ENCODE peak calls at places on chromosomes 4 and X, in ten cellular contexts. One of them, this sample, is unnamed.
A peak's percentile ranks its signal among the peaks of the same experiment; 100 is the strongest.

GRCh38 chr4:20847124-20847747 is 147.0 kb downstream of the PACRGL start:
- DNase-seq in endothelial cell of umbilical vein: no peak
- DNase-seq in GM23248: peak; percentile 68
- DNase-seq in psoas muscle: no peak
- DNase-seq in upper lobe of right lung: no peak
- DNase-seq in cardiac muscle cell: no peak
- DNase-seq in endodermal cell: no peak
- DNase-seq in skeletal muscle cell: no peak
- DNase-seq in ascending aorta: no peak
- DNase-seq in GM12865: no peak
- DNase-seq in this sample: no peak

GRCh38 chr4:174365018-174365587 is 81.4 kb downstream of the CEP44 start:
- DNase-seq in endothelial cell of umbilical vein: peak; percentile 18
- DNase-seq in GM23248: peak; percentile 64
- DNase-seq in psoas muscle: no peak
- DNase-seq in upper lobe of right lung: no peak
- DNase-seq in cardiac muscle cell: peak; percentile 54
- DNase-seq in endodermal cell: no peak
- DNase-seq in skeletal muscle cell: no peak
- DNase-seq in ascending aorta: no peak
- DNase-seq in GM12865: peak; percentile 34
- DNase-seq in this sample: peak; percentile 13

GRCh38 chr4:158411180-158411721 is 110.4 kb upstream of the RXFP1 start:
- DNase-seq in endothelial cell of umbilical vein: no peak
- DNase-seq in GM23248: no peak
- DNase-seq in psoas muscle: no peak
- DNase-seq in upper lobe of right lung: no peak
- DNase-seq in cardiac muscle cell: no peak
- DNase-seq in endodermal cell: peak; percentile 45
- DNase-seq in skeletal muscle cell: no peak
- DNase-seq in ascending aorta: no peak
- DNase-seq in GM12865: no peak
- DNase-seq in this sample: no peak

GRCh38 chrX:572490-573124 is 58.0 kb upstream of the SHOX start:
- DNase-seq in endothelial cell of umbilical vein: no peak
- DNase-seq in GM23248: no peak
- DNase-seq in psoas muscle: no peak
- DNase-seq in upper lobe of right lung: no peak
- DNase-seq in cardiac muscle cell: no peak
- DNase-seq in endodermal cell: no peak
- DNase-seq in skeletal muscle cell: no peak
- DNase-seq in ascending aorta: no peak
- DNase-seq in GM12865: no peak
- DNase-seq in this sample: no peak

GRCh38 chr4:20840648-20841190 is 140.5 kb downstream of the PACRGL start:
- DNase-seq in endothelial cell of umbilical vein: no peak
- DNase-seq in GM23248: no peak
- DNase-seq in psoas muscle: no peak
- DNase-seq in upper lobe of right lung: no peak
- DNase-seq in cardiac muscle cell: no peak
- DNase-seq in endodermal cell: no peak
- DNase-seq in skeletal muscle cell: no peak
- DNase-seq in ascending aorta: no peak
- DNase-seq in GM12865: no peak
- DNase-seq in this sample: no peak

GRCh38 chr4:628821-629635 is 3.7 kb downstream of the PDE6B start:
- DNase-seq in endothelial cell of umbilical vein: no peak
- DNase-seq in GM23248: no peak
- DNase-seq in psoas muscle: no peak
- DNase-seq in upper lobe of right lung: no peak
- DNase-seq in cardiac muscle cell: no peak
- DNase-seq in endodermal cell: peak; percentile 35
- DNase-seq in skeletal muscle cell: no peak
- DNase-seq in ascending aorta: no peak
- DNase-seq in GM12865: no peak
- DNase-seq in this sample: no peak

GRCh38 chr4:3402409-3403103 is 39.2 kb upstream of the HGFAC start:
- DNase-seq in endothelial cell of umbilical vein: no peak
- DNase-seq in GM23248: peak; percentile 88
- DNase-seq in psoas muscle: no peak
- DNase-seq in upper lobe of right lung: peak; percentile 63
- DNase-seq in cardiac muscle cell: no peak
- DNase-seq in endodermal cell: no peak
- DNase-seq in skeletal muscle cell: peak; percentile 17
- DNase-seq in ascending aorta: peak; percentile 70
- DNase-seq in GM12865: no peak
- DNase-seq in this sample: no peak

GRCh38 chr4:73844352-73844751 is 7.9 kb downstream of the CXCL6 start:
- DNase-seq in endothelial cell of umbilical vein: peak; percentile 57
- DNase-seq in GM23248: peak; percentile 85
- DNase-seq in psoas muscle: no peak
- DNase-seq in upper lobe of right lung: no peak
- DNase-seq in cardiac muscle cell: no peak
- DNase-seq in endodermal cell: no peak
- DNase-seq in skeletal muscle cell: peak; percentile 66
- DNase-seq in ascending aorta: no peak
- DNase-seq in GM12865: no peak
- DNase-seq in this sample: no peak

GRCh38 chr4:71855944-71856343 is 72.1 kb upstream of the GC start:
- DNase-seq in endothelial cell of umbilical vein: no peak
- DNase-seq in GM23248: no peak
- DNase-seq in psoas muscle: no peak
- DNase-seq in upper lobe of right lung: no peak
- DNase-seq in cardiac muscle cell: no peak
- DNase-seq in endodermal cell: no peak
- DNase-seq in skeletal muscle cell: no peak
- DNase-seq in ascending aorta: no peak
- DNase-seq in GM12865: no peak
- DNase-seq in this sample: no peak

GRCh38 chr4:38387348-38387747 is 276.7 kb upstream of the KLF3 start:
- DNase-seq in endothelial cell of umbilical vein: no peak
- DNase-seq in GM23248: peak; percentile 14
- DNase-seq in psoas muscle: peak; percentile 64
- DNase-seq in upper lobe of right lung: peak; percentile 74
- DNase-seq in cardiac muscle cell: peak; percentile 29
- DNase-seq in endodermal cell: no peak
- DNase-seq in skeletal muscle cell: peak; percentile 57
- DNase-seq in ascending aorta: peak; percentile 88
- DNase-seq in GM12865: no peak
- DNase-seq in this sample: no peak

GRCh38 chrX:38882894-38883620 is 81.8 kb downstream of the MID1IP1 start:
- DNase-seq in endothelial cell of umbilical vein: peak; percentile 13
- DNase-seq in GM23248: peak; percentile 92
- DNase-seq in psoas muscle: no peak
- DNase-seq in upper lobe of right lung: no peak
- DNase-seq in cardiac muscle cell: no peak
- DNase-seq in endodermal cell: no peak
- DNase-seq in skeletal muscle cell: peak; percentile 68
- DNase-seq in ascending aorta: peak; percentile 65
- DNase-seq in GM12865: no peak
- DNase-seq in this sample: no peak

GRCh38 chr4:73726000-73726399 is 14.4 kb upstream of the CXCL8 start:
- DNase-seq in endothelial cell of umbilical vein: peak; percentile 88
- DNase-seq in GM23248: peak; percentile 92
- DNase-seq in psoas muscle: no peak
- DNase-seq in upper lobe of right lung: no peak
- DNase-seq in cardiac muscle cell: no peak
- DNase-seq in endodermal cell: no peak
- DNase-seq in skeletal muscle cell: peak; percentile 82
- DNase-seq in ascending aorta: no peak
- DNase-seq in GM12865: no peak
- DNase-seq in this sample: no peak

GRCh38 chrX:100615015-100615414 is 21.6 kb downstream of the TSPAN6 start:
- DNase-seq in endothelial cell of umbilical vein: peak; percentile 74
- DNase-seq in GM23248: peak; percentile 70
- DNase-seq in psoas muscle: no peak
- DNase-seq in upper lobe of right lung: no peak
- DNase-seq in cardiac muscle cell: peak; percentile 46
- DNase-seq in endodermal cell: peak; percentile 51
- DNase-seq in skeletal muscle cell: no peak
- DNase-seq in ascending aorta: no peak
- DNase-seq in GM12865: peak; percentile 59
- DNase-seq in this sample: peak; percentile 20

GRCh38 chrX:2500681-2501151 is at the start of the genes DHRSX and ZBED1:
- DNase-seq in endothelial cell of umbilical vein: no peak
- DNase-seq in GM23248: peak; percentile 73
- DNase-seq in psoas muscle: peak; percentile 66
- DNase-seq in upper lobe of right lung: peak; percentile 81
- DNase-seq in cardiac muscle cell: peak; percentile 66
- DNase-seq in endodermal cell: peak; percentile 81
- DNase-seq in skeletal muscle cell: no peak
- DNase-seq in ascending aorta: no peak
- DNase-seq in GM12865: peak; percentile 60
- DNase-seq in this sample: peak; percentile 49

GRCh38 chr4:4693258-4693657 is 151.4 kb upstream of the STX18 start:
- DNase-seq in endothelial cell of umbilical vein: no peak
- DNase-seq in GM23248: peak; percentile 64
- DNase-seq in psoas muscle: no peak
- DNase-seq in upper lobe of right lung: no peak
- DNase-seq in cardiac muscle cell: no peak
- DNase-seq in endodermal cell: no peak
- DNase-seq in skeletal muscle cell: no peak
- DNase-seq in ascending aorta: no peak
- DNase-seq in GM12865: peak; percentile 75
- DNase-seq in this sample: no peak

GRCh38 chr4:163415668-163416067 is 57.9 kb downstream of the TKTL2 start:
- DNase-seq in endothelial cell of umbilical vein: no peak
- DNase-seq in GM23248: no peak
- DNase-seq in psoas muscle: no peak
- DNase-seq in upper lobe of right lung: no peak
- DNase-seq in cardiac muscle cell: no peak
- DNase-seq in endodermal cell: no peak
- DNase-seq in skeletal muscle cell: no peak
- DNase-seq in ascending aorta: no peak
- DNase-seq in GM12865: no peak
- DNase-seq in this sample: no peak

DNA sequence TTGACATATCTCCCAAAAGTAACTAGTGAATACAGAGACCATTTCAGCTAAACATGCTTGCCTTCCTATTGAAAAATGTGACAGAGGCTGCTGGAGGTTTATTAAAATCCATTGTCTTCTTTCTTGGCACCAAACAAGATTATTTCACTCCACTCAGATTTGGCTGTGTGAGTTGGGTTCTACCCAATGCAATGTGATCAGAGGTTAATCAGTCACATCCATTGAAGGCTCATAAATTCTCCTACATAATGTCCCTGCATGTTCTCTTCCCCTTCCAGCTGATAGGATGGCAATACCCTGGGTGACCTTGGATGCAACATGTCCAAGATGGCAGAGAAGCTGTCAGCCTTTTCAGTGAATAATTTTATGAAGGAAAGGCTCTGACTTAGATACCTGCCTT is 54.5 kb downstream of the TKTL2 start:
- DNase-seq in endothelial cell of umbilical vein: no peak
- DNase-seq in GM23248: no peak
- DNase-seq in psoas muscle: no peak
- DNase-seq in upper lobe of right lung: no peak
- DNase-seq in cardiac muscle cell: no peak
- DNase-seq in endodermal cell: no peak
- DNase-seq in skeletal muscle cell: no peak
- DNase-seq in ascending aorta: no peak
- DNase-seq in GM12865: no peak
- DNase-seq in this sample: no peak
- H3K4me3 ChIP-seq in endothelial cell of umbilical vein: no peak overlapping the region
- H3K4me3 ChIP-seq in GM23248: no peak overlapping the region
- H3K4me3 ChIP-seq in psoas muscle: no peak overlapping the region
- H3K4me3 ChIP-seq in upper lobe of right lung: no peak overlapping the region
- H3K4me3 ChIP-seq in cardiac muscle cell: no peak overlapping the region
- H3K4me3 ChIP-seq in endodermal cell: no peak overlapping the region
- H3K4me3 ChIP-seq in skeletal muscle cell: no peak overlapping the region
- H3K4me3 ChIP-seq in ascending aorta: no peak overlapping the region
- H3K4me3 ChIP-seq in GM12865: no peak overlapping the region
- H3K4me3 ChIP-seq in this sample: no peak overlapping the region

GRCh38 chrX:20139966-20140365 is 1.7 kb downstream of the EIF1AX start:
- DNase-seq in endothelial cell of umbilical vein: no peak
- DNase-seq in GM23248: peak; percentile 90
- DNase-seq in psoas muscle: no peak
- DNase-seq in upper lobe of right lung: no peak
- DNase-seq in cardiac muscle cell: no peak
- DNase-seq in endodermal cell: no peak
- DNase-seq in skeletal muscle cell: peak; percentile 19
- DNase-seq in ascending aorta: no peak
- DNase-seq in GM12865: no peak
- DNase-seq in this sample: no peak
- H3K4me3 ChIP-seq in endothelial cell of umbilical vein: peak overlapping the region; percentile 87
- H3K4me3 ChIP-seq in GM23248: peak overlapping the region; percentile 82
- H3K4me3 ChIP-seq in psoas muscle: peak overlapping the region; percentile 82
- H3K4me3 ChIP-seq in upper lobe of right lung: peak overlapping the region; percentile 68
- H3K4me3 ChIP-seq in cardiac muscle cell: no peak overlapping the region
- H3K4me3 ChIP-seq in endodermal cell: peak overlapping the region; percentile 93
- H3K4me3 ChIP-seq in skeletal muscle cell: peak overlapping the region; percentile 74
- H3K4me3 ChIP-seq in ascending aorta: peak overlapping the region; percentile 92
- H3K4me3 ChIP-seq in GM12865: peak overlapping the region; percentile 91
- H3K4me3 ChIP-seq in this sample: peak overlapping the region; percentile 80

GRCh38 chr4:76896048-76896447 is 1.9 kb downstream of the SOWAHB start:
- DNase-seq in endothelial cell of umbilical vein: no peak
- DNase-seq in GM23248: no peak
- DNase-seq in psoas muscle: no peak
- DNase-seq in upper lobe of right lung: no peak
- DNase-seq in cardiac muscle cell: no peak
- DNase-seq in endodermal cell: peak; percentile 45
- DNase-seq in skeletal muscle cell: no peak
- DNase-seq in ascending aorta: no peak
- DNase-seq in GM12865: no peak
- DNase-seq in this sample: no peak
- H3K4me3 ChIP-seq in endothelial cell of umbilical vein: no peak overlapping the region
- H3K4me3 ChIP-seq in GM23248: no peak overlapping the region
- H3K4me3 ChIP-seq in psoas muscle: no peak overlapping the region
- H3K4me3 ChIP-seq in upper lobe of right lung: no peak overlapping the region
- H3K4me3 ChIP-seq in cardiac muscle cell: no peak overlapping the region
- H3K4me3 ChIP-seq in endodermal cell: no peak overlapping the region
- H3K4me3 ChIP-seq in skeletal muscle cell: no peak overlapping the region
- H3K4me3 ChIP-seq in ascending aorta: no peak overlapping the region
- H3K4me3 ChIP-seq in GM12865: no peak overlapping the region
- H3K4me3 ChIP-seq in this sample: no peak overlapping the region

GRCh38 chr4:137794779-137795178 is 262.5 kb upstream of the PCDH18 start:
- DNase-seq in endothelial cell of umbilical vein: no peak
- DNase-seq in GM23248: peak; percentile 26
- DNase-seq in psoas muscle: no peak
- DNase-seq in upper lobe of right lung: no peak
- DNase-seq in cardiac muscle cell: no peak
- DNase-seq in endodermal cell: no peak
- DNase-seq in skeletal muscle cell: peak; percentile 4
- DNase-seq in ascending aorta: no peak
- DNase-seq in GM12865: no peak
- DNase-seq in this sample: no peak
- H3K4me3 ChIP-seq in endothelial cell of umbilical vein: no peak overlapping the region
- H3K4me3 ChIP-seq in GM23248: peak overlapping the region; percentile 34
- H3K4me3 ChIP-seq in psoas muscle: peak overlapping the region; percentile 3
- H3K4me3 ChIP-seq in upper lobe of right lung: no peak overlapping the region
- H3K4me3 ChIP-seq in cardiac muscle cell: no peak overlapping the region
- H3K4me3 ChIP-seq in endodermal cell: no peak overlapping the region
- H3K4me3 ChIP-seq in skeletal muscle cell: no peak overlapping the region
- H3K4me3 ChIP-seq in ascending aorta: no peak overlapping the region
- H3K4me3 ChIP-seq in GM12865: no peak overlapping the region
- H3K4me3 ChIP-seq in this sample: no peak overlapping the region

GRCh38 chrX:107119281-107119680 is 659 bp upstream of the RBM41 start:
- DNase-seq in endothelial cell of umbilical vein: no peak
- DNase-seq in GM23248: peak; percentile 46
- DNase-seq in psoas muscle: no peak
- DNase-seq in upper lobe of right lung: no peak
- DNase-seq in cardiac muscle cell: no peak
- DNase-seq in endodermal cell: no peak
- DNase-seq in skeletal muscle cell: no peak
- DNase-seq in ascending aorta: no peak
- DNase-seq in GM12865: no peak
- DNase-seq in this sample: no peak
- H3K4me3 ChIP-seq in endothelial cell of umbilical vein: no peak overlapping the region
- H3K4me3 ChIP-seq in GM23248: peak overlapping the region; percentile 97
- H3K4me3 ChIP-seq in psoas muscle: peak overlapping the region; percentile 76
- H3K4me3 ChIP-seq in upper lobe of right lung: peak overlapping the region; percentile 65
- H3K4me3 ChIP-seq in cardiac muscle cell: no peak overlapping the region
- H3K4me3 ChIP-seq in endodermal cell: no peak overlapping the region
- H3K4me3 ChIP-seq in skeletal muscle cell: no peak overlapping the region
- H3K4me3 ChIP-seq in ascending aorta: peak overlapping the region; percentile 60
- H3K4me3 ChIP-seq in GM12865: peak overlapping the region; percentile 78
- H3K4me3 ChIP-seq in this sample: no peak overlapping the region